ENCODE peak calls at places on chromosomes 5 and 9, in ten cellular contexts. O, B, F, X, R, E, K, S, M and W are unnamed samples.

GRCh38 chr5:139038618-139039305 is 159.4 kb downstream of the SIL1 start:
- DNase-seq in O (no peak), B (no peak), F (no peak), X (no peak), R (no peak), E (peak), K (no peak), S (no peak), M (no peak), W (peak)

GRCh38 chr9:135526730-135527571 is 5.7 kb downstream of the LCN1 start:
- DNase-seq in O (no peak), B (no peak), F (no peak), X (no peak), R (no peak), E (no peak), K (no peak), S (no peak), M (no peak), W (no peak)

GRCh38 chr5:143624465-143624864 is 187.5 kb upstream of the HMHB1 start:
- DNase-seq in O (no peak), B (no peak), F (no peak), X (no peak), R (no peak), E (no peak), K (no peak), S (no peak), M (no peak), W (peak)

GRCh38 chr9:123938401-123938800 is 8.5 kb upstream of the DENND1A start:
- DNase-seq in O (no peak), B (no peak), F (no peak), X (no peak), R (no peak), E (no peak), K (no peak), S (no peak), M (no peak), W (no peak)

GRCh38 chr9:26955222-26955903 is 849 bp upstream of the IFT74 start:
- DNase-seq in O (no peak), B (peak), F (no peak), X (peak), R (no peak), E (no peak), K (no peak), S (no peak), M (no peak), W (no peak)

GRCh38 chr5:36740259-36740898 is 134.0 kb downstream of the SLC1A3 start:
- DNase-seq in O (no peak), B (no peak), F (no peak), X (no peak), R (no peak), E (no peak), K (no peak), S (no peak), M (no peak), W (no peak)

GRCh38 chr5:113202904-113203716 is 226.5 kb downstream of the DCP2 start:
- DNase-seq in O (no peak), B (no peak), F (no peak), X (no peak), R (no peak), E (no peak), K (no peak), S (no peak), M (no peak), W (no peak)

GRCh38 chr5:167892352-167893115 is 398.9 kb upstream of the WWC1 start:
- DNase-seq in O (no peak), B (no peak), F (no peak), X (no peak), R (no peak), E (no peak), K (no peak), S (no peak), M (no peak), W (no peak)

GRCh38 chr5:40669606-40670005 is 10.1 kb upstream of the PTGER4 start:
- DNase-seq in O (no peak), B (no peak), F (no peak), X (no peak), R (no peak), E (no peak), K (no peak), S (no peak), M (no peak), W (no peak)

GRCh38 chr5:94240064-94240463 is 378.3 kb downstream of the KIAA0825 start:
- DNase-seq in O (no peak), B (no peak), F (no peak), X (no peak), R (no peak), E (no peak), K (no peak), S (no peak), M (no peak), W (no peak)

GRCh38 chr5:92364986-92365550 is 982.0 kb upstream of the ARRDC3 start:
- DNase-seq in O (no peak), B (no peak), F (no peak), X (no peak), R (no peak), E (no peak), K (no peak), S (no peak), M (no peak), W (no peak)

GRCh38 chr5:154320690-154321089 is 125.1 kb upstream of the SAP30L start:
- DNase-seq in O (no peak), B (no peak), F (no peak), X (no peak), R (no peak), E (no peak), K (no peak), S (no peak), M (no peak), W (no peak)

GRCh38 chr5:90294604-90295003 is 115.0 kb downstream of the CETN3 start:
- DNase-seq in O (no peak), B (no peak), F (no peak), X (no peak), R (no peak), E (no peak), K (no peak), S (no peak), M (no peak), W (no peak)

GRCh38 chr5:123610665-123611406 is 98.9 kb downstream of the CSNK1G3 start:
- DNase-seq in O (no peak), B (peak), F (no peak), X (peak), R (no peak), E (no peak), K (no peak), S (no peak), M (peak), W (no peak)

GRCh38 chr5:135569755-135570452 is 8.9 kb downstream of the CXCL14 start:
- DNase-seq in O (no peak), B (no peak), F (no peak), X (peak), R (no peak), E (no peak), K (no peak), S (no peak), M (peak), W (no peak)

GRCh38 chr5:1732955-1733354 is 66.7 kb downstream of the MRPL36 start:
- DNase-seq in O (no peak), B (no peak), F (no peak), X (no peak), R (no peak), E (no peak), K (no peak), S (no peak), M (no peak), W (no peak)

GRCh38 chr5:74336286-74336685 is 304.2 kb downstream of the ENC1 start:
- DNase-seq in O (no peak), B (no peak), F (no peak), X (no peak), R (no peak), E (no peak), K (no peak), S (no peak), M (no peak), W (no peak)

GRCh38 chr9:79952401-79952800 is 380.6 kb downstream of the TLE4 start:
- DNase-seq in O (no peak), B (no peak), F (no peak), X (no peak), R (no peak), E (no peak), K (no peak), S (no peak), M (no peak), W (peak)

GRCh38 chr9:125400725-125401124 is 139.1 kb downstream of the GAPVD1 start:
- DNase-seq in O (no peak), B (no peak), F (no peak), X (no peak), R (no peak), E (no peak), K (no peak), S (no peak), M (no peak), W (no peak)

GRCh38 chr5:66742083-66742895 is 146.1 kb downstream of the MAST4 start:
- DNase-seq in O (no peak), B (peak), F (no peak), X (peak), R (no peak), E (no peak), K (no peak), S (no peak), M (no peak), W (no peak)

GRCh38 chr5:163434410-163434866 is 3.0 kb upstream of the CCNG1 start:
- DNase-seq in O (no peak), B (no peak), F (no peak), X (peak), R (no peak), E (no peak), K (no peak), S (no peak), M (no peak), W (no peak)

GRCh38 chr9:38417003-38417965 is 7.0 kb downstream of the IGFBPL1 start:
- DNase-seq in O (no peak), B (no peak), F (peak), X (peak), R (no peak), E (no peak), K (no peak), S (no peak), M (peak), W (no peak)

GRCh38 chr5:180137401-180138213 is 66.0 kb upstream of the RNF130 start:
- DNase-seq in O (no peak), B (no peak), F (no peak), X (no peak), R (no peak), E (no peak), K (no peak), S (no peak), M (no peak), W (peak)

GRCh38 chr5:138745268-138745667 is 8.0 kb upstream of the CTNNA1 start:
- DNase-seq in O (no peak), B (no peak), F (no peak), X (no peak), R (no peak), E (no peak), K (no peak), S (no peak), M (no peak), W (no peak)

GRCh38 chr5:34655354-34655991 is 655 bp upstream of the RAI14 start:
- DNase-seq in O (no peak), B (peak), F (no peak), X (peak), R (no peak), E (no peak), K (no peak), S (no peak), M (peak), W (no peak)

GRCh38 chr9:36188212-36188611 is 2.5 kb upstream of the CLTA start:
- DNase-seq in O (no peak), B (no peak), F (no peak), X (no peak), R (no peak), E (no peak), K (no peak), S (no peak), M (no peak), W (no peak)